ENCODE peak calls at places on chromosomes 7 and 10, in seven cellular contexts. N, F, C, K, B, A and I are unnamed samples.

GRCh38 chr10:60140681-60141632 is 234.6 kb upstream of the CCDC6 start:
- DNase-seq in N (no peak), F (no peak), C (peak; percentile 33), K (peak; percentile 13), B (peak; percentile 72), A (no peak), I (peak; percentile 71)

GRCh38 chr10:77925410-77925794 is 1.2 kb downstream of the DLG5 start:
- DNase-seq in N (no peak), F (no peak), C (peak; percentile 37), K (peak; percentile 45), B (no peak), A (no peak), I (no peak)

GRCh38 chr7:1966631-1967200 is 266.0 kb downstream of the MAD1L1 start:
- DNase-seq in N (no peak), F (peak; percentile 45), C (peak; percentile 12), K (no peak), B (no peak), A (no peak), I (no peak)

GRCh38 chr7:97215556-97215955 is 98.1 kb downstream of the SDHAF3 start:
- DNase-seq in N (no peak), F (no peak), C (no peak), K (no peak), B (no peak), A (no peak), I (no peak)

GRCh38 chr7:22564511-22565045 is 64.6 kb upstream of the STEAP1B start:
- DNase-seq in N (no peak), F (no peak), C (peak; percentile 60), K (peak; percentile 88), B (no peak), A (no peak), I (no peak)

GRCh38 chr10:112793197-112793921 is 156.7 kb upstream of the TCF7L2 start:
- DNase-seq in N (no peak), F (no peak), C (no peak), K (peak; percentile 58), B (peak; percentile 62), A (no peak), I (no peak)

GRCh38 chr10:18400911-18401260 is 250.5 kb downstream of the NSUN6 start:
- DNase-seq in N (no peak), F (no peak), C (peak; percentile 40), K (no peak), B (peak; percentile 67), A (no peak), I (no peak)

GRCh38 chr7:159015081-159015893 is 129.4 kb downstream of the VIPR2 start:
- DNase-seq in N (no peak), F (no peak), C (peak; percentile 85), K (no peak), B (peak; percentile 61), A (no peak), I (no peak)

GRCh38 chr10:13092446-13093102 is 7.4 kb upstream of the OPTN start:
- DNase-seq in N (no peak), F (no peak), C (no peak), K (no peak), B (no peak), A (no peak), I (no peak)

GRCh38 chr7:140249036-140249806 is 72.4 kb upstream of the KDM7A start:
- DNase-seq in N (no peak), F (no peak), C (no peak), K (no peak), B (no peak), A (no peak), I (no peak)

GRCh38 chr7:149670288-149670687 is 103.1 kb downstream of the ZNF467 start:
- DNase-seq in N (no peak), F (no peak), C (peak; percentile 58), K (peak; percentile 10), B (no peak), A (no peak), I (peak; percentile 13)

GRCh38 chr10:46254467-46254866 is 32.3 kb upstream of the ANTXRL start:
- DNase-seq in N (no peak), F (no peak), C (no peak), K (no peak), B (no peak), A (no peak), I (no peak)

GRCh38 chr10:46254007-46254383 is 32.8 kb upstream of the ANTXRL start:
- DNase-seq in N (no peak), F (no peak), C (no peak), K (no peak), B (peak; percentile 35), A (no peak), I (no peak)

GRCh38 chr10:46257099-46257498 is 29.7 kb upstream of the ANTXRL start:
- DNase-seq in N (no peak), F (no peak), C (no peak), K (no peak), B (no peak), A (no peak), I (no peak)

GRCh38 chr10:46253076-46254006 is 33.5 kb upstream of the ANTXRL start:
- DNase-seq in N (no peak), F (no peak), C (no peak), K (no peak), B (no peak), A (no peak), I (no peak)

DNA sequence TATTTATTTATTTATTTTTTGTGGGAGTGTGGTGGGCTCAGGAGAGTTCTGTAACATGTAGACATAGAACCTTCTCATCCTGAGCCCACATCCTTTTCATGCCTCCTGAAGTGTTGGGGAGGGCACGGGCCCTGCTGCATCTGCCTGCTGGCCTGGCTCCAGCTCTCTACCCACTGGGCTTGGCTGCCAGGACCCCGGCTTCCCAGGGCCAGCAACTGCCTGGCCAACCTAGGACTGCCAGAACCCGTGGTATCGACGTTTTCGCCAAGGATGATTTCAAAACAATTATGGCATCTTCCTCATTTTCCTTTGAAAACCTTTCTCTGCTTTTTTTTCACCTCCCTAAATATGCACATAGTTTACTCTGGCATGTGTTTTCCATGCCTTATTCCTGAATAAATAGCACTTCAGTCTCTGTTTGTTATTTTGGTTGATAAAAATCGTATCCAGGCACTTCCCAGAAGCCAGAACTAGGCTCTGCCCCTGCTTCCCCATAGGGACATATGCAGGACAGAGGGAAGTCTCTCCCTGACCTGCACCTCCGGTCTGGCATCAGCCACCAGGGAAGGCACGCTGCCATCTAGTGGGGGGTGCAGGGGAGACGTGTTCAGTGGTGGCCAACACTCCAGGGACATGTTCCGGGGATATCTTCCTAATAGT is 31.0 kb upstream of the ANTXRL start:
- DNase-seq in N (no peak), F (peak; percentile 78), C (peak; percentile 79), K (peak; percentile 12), B (peak; percentile 76), A (peak; percentile 62), I (no peak)
- TF ChIP-seq CTCF in N (peak; percentile 56), F (peak; percentile 28), C (peak; percentile 56), K (peak; percentile 41), B (peak; percentile 26), A (peak; percentile 87), I (peak; percentile 66)

GRCh38 chr10:36181421-36181820 is 539.3 kb upstream of the FZD8 start:
- DNase-seq in N (no peak), F (no peak), C (no peak), K (peak; percentile 46), B (no peak), A (no peak), I (no peak)

GRCh38 chr10:36185096-36185495 is 543.0 kb upstream of the FZD8 start:
- DNase-seq in N (no peak), F (no peak), C (no peak), K (no peak), B (no peak), A (no peak), I (no peak)

GRCh38 chr10:36183726-36184125 is 541.6 kb upstream of the FZD8 start:
- DNase-seq in N (no peak), F (no peak), C (no peak), K (peak; percentile 10), B (no peak), A (no peak), I (no peak)

GRCh38 chr10:36183056-36183455 is 541.0 kb upstream of the FZD8 start:
- DNase-seq in N (no peak), F (no peak), C (no peak), K (no peak), B (no peak), A (no peak), I (no peak)

GRCh38 chr10:36182059-36182654 is 540.1 kb upstream of the FZD8 start:
- DNase-seq in N (no peak), F (no peak), C (no peak), K (no peak), B (no peak), A (no peak), I (no peak)
- H3K4me3 ChIP-seq in N (no peak overlapping the region), F (no peak overlapping the region), C (no peak overlapping the region), K (no peak overlapping the region), B (no peak overlapping the region), A (no peak overlapping the region), I (no peak overlapping the region)

DNA sequence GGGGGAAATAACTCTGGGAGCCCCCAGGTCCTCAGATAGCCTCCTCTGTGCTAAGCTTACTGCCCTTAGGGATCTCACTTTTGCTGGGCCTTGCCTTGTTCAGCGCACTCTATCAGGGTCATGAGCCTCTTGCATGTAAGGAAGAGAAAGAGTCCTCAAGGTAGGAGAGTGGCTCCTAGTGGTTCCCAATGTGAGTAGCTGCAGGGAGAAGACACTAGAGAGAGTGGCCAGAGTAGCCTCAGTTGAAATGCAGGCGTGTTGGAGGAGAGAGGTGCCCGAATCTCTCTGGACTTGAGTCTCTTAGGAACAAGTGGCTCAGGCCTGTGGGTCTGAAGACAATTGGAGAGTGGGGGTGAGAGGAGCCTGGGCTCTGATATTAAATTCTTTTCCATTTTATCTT is 94.3 kb upstream of the SORCS3 start:
- DNase-seq in N (no peak), F (no peak), C (no peak), K (no peak), B (no peak), A (no peak), I (no peak)
- TF ChIP-seq CTCF in N (no peak), F (no peak), C (no peak), K (no peak), B (no peak), A (peak; percentile 37), I (no peak)

GRCh38 chr7:130096243-130096827 is 26.0 kb downstream of the KLHDC10 start:
- DNase-seq in N (no peak), F (no peak), C (no peak), K (no peak), B (no peak), A (no peak), I (no peak)

GRCh38 chr7:130091999-130092398 is 21.7 kb downstream of the KLHDC10 start:
- DNase-seq in N (no peak), F (no peak), C (no peak), K (no peak), B (no peak), A (no peak), I (no peak)

GRCh38 chr7:130095812-130096211 is 25.5 kb downstream of the KLHDC10 start:
- DNase-seq in N (no peak), F (no peak), C (no peak), K (peak; percentile 80), B (no peak), A (no peak), I (no peak)

GRCh38 chr7:130090745-130091532 is 20.6 kb downstream of the KLHDC10 start:
- DNase-seq in N (no peak), F (no peak), C (no peak), K (no peak), B (no peak), A (no peak), I (no peak)

DNA sequence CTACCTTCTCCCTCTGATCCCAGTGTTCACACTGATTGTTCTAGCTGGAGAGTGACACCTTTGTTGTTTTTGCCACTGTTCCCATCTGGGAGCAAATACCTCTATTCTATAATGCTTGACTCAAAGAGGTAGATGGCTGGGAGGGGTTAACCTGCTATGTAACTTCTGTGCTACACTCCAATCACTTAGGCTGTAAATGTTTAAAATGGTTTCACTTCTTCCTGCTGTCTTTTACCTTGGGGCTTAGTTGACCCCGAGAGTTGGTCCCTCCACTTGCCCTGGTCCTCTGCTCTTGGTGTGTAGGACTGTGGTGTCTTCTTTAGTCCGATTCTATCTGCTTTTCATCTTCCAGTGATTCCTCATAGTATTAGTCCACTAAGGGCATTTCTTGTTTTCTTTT is 22.3 kb downstream of the KLHDC10 start:
- DNase-seq in N (no peak), F (no peak), C (no peak), K (no peak), B (no peak), A (no peak), I (no peak)
- H3K4me3 ChIP-seq in N (no peak overlapping the region), F (no peak overlapping the region), C (no peak overlapping the region), K (no peak overlapping the region), B (no peak overlapping the region), A (no peak overlapping the region), I (no peak overlapping the region)